ENCODE peak calls at places on chromosomes 12 and 14, in ten cellular contexts. O, K, T, X, Q, L, R, E, J and P are unnamed samples.

GRCh38 chr12:19885092-19885813 is 446.0 kb downstream of the AEBP2 start:
- DNase-seq in J (peak; percentile 65), O (no peak), L (no peak), K (no peak), R (peak; percentile 33), E (no peak), T (no peak), X (no peak), Q (no peak), P (no peak)

GRCh38 chr14:95515523-95516517 is 630 bp downstream of the SYNE3 start:
- DNase-seq in E (peak; percentile 78), O (no peak), R (peak; percentile 46), T (peak; percentile 76), X (peak; percentile 90), K (peak; percentile 84), J (peak; percentile 54), Q (peak; percentile 40), L (peak; percentile 81), P (no peak)

GRCh38 chr14:77032854-77033621 is 4.5 kb upstream of the IRF2BPL start:
- DNase-seq in T (peak; percentile 69), L (peak; percentile 70), E (peak; percentile 75), O (peak; percentile 88), K (peak; percentile 93), J (peak; percentile 95), R (peak; percentile 100), X (peak; percentile 97), Q (peak; percentile 97), P (peak; percentile 72)

GRCh38 chr12:45989277-45989856 is 1.0 kb downstream of the SCAF11 start:
- DNase-seq in O (no peak), T (peak; percentile 33), E (peak; percentile 79), R (no peak), L (no peak), Q (no peak), J (peak; percentile 41), X (no peak), K (no peak), P (no peak)

GRCh38 chr14:33992274-33993050 is 41.6 kb upstream of the EGLN3 start:
- DNase-seq in J (no peak), Q (no peak), O (no peak), T (no peak), E (no peak), L (no peak), K (no peak), R (no peak), X (no peak), P (no peak)

GRCh38 chr12:103524238-103524875 is 28.6 kb upstream of the C12orf42 start:
- DNase-seq in E (no peak), T (no peak), L (no peak), K (no peak), J (no peak), X (no peak), Q (no peak), O (no peak), R (no peak), P (no peak)

GRCh38 chr14:67167420-67168109 is 21.7 kb upstream of the GARIN2 start:
- DNase-seq in T (no peak), L (no peak), R (peak; percentile 41), X (no peak), O (no peak), J (peak; percentile 41), K (no peak), Q (no peak), E (no peak), P (no peak)

GRCh38 chr14:55607386-55607785 is 27.4 kb downstream of the KTN1 start:
- DNase-seq in T (no peak), K (no peak), J (no peak), X (no peak), E (no peak), L (no peak), R (no peak), O (no peak), Q (no peak), P (no peak)

GRCh38 chr12:93684716-93685115 is 7.5 kb downstream of the CRADD start:
- DNase-seq in T (no peak), O (no peak), Q (no peak), K (no peak), J (peak; percentile 29), E (no peak), R (peak; percentile 44), X (no peak), L (no peak), P (no peak)

GRCh38 chr14:54901380-54902142 is 1.1 kb downstream of the GCH1 start:
- DNase-seq in E (no peak), R (no peak), T (no peak), L (peak; percentile 4), J (peak; percentile 26), O (no peak), X (no peak), K (no peak), Q (no peak), P (no peak)